ENCODE peak calls at places on chromosomes 6 and 20, in four cellular contexts. H, V, S and A are unnamed samples.
A peak's percentile ranks its signal among the peaks of the same experiment; 100 is the strongest.

GRCh38 chr6:16925461-16925860 is 164.2 kb upstream of the ATXN1 start:
- DNase-seq in V (no peak), H (no peak), S (no peak), A (no peak)

GRCh38 chr6:137237413-137238170 is 18.4 kb upstream of the IFNGR1 start:
- DNase-seq in H (no peak), S (peak; percentile 62), V (no peak), A (peak; percentile 53)

GRCh38 chr20:18272451-18272850 is 15.9 kb upstream of the ZNF133 start:
- DNase-seq in H (no peak), V (peak; percentile 42), S (no peak), A (no peak)

GRCh38 chr6:80638222-80639055 is 532.0 kb downstream of the BCKDHB start:
- DNase-seq in S (peak; percentile 87), H (no peak), V (no peak), A (peak; percentile 62)

GRCh38 chr6:166036321-166037105 is 131.1 kb downstream of the TBXT start:
- DNase-seq in S (no peak), V (no peak), H (no peak), A (no peak)

GRCh38 chr6:159979136-159979874 is 10.4 kb downstream of the IGF2R start:
- DNase-seq in V (no peak), S (no peak), H (no peak), A (peak; percentile 54)

GRCh38 chr6:3124667-3125066 is 6.2 kb downstream of the BPHL start:
- DNase-seq in S (no peak), V (no peak), H (no peak), A (no peak)

GRCh38 chr20:5586720-5587119 is 163.5 kb upstream of the SHLD1 start:
- DNase-seq in H (no peak), V (no peak), S (no peak), A (no peak)

GRCh38 chr20:55513966-55514365 is 491.4 kb downstream of the CBLN4 start:
- DNase-seq in S (no peak), V (no peak), H (no peak), A (no peak)

GRCh38 chr20:41131594-41132387 is 5.6 kb upstream of the PLCG1 start:
- DNase-seq in S (no peak), V (no peak), H (no peak), A (no peak)

GRCh38 chr6:112156694-112157093 is 69.3 kb downstream of the FAM229B start:
- DNase-seq in S (no peak), V (no peak), H (no peak), A (no peak)
- H3K27me3 ChIP-seq in S (peaks cover 14% of the 10 kb centered on the region), V (no peaks in the 10 kb centered on the region), H (no peaks in the 10 kb centered on the region), A (no peaks in the 10 kb centered on the region)

GRCh38 chr6:95095271-95095670 is 482.1 kb upstream of the MANEA start:
- DNase-seq in V (no peak), H (no peak), S (no peak), A (no peak)

GRCh38 chr6:95095855-95096254 is 481.5 kb upstream of the MANEA start:
- DNase-seq in V (no peak), H (no peak), S (no peak), A (no peak)

GRCh38 chr6:95093154-95093553 is 484.2 kb upstream of the MANEA start:
- DNase-seq in H (no peak), V (no peak), S (no peak), A (no peak)

GRCh38 chr6:95091823-95092436 is 485.4 kb upstream of the MANEA start:
- DNase-seq in H (peak; percentile 9), V (no peak), S (peak; percentile 65), A (no peak)

DNA sequence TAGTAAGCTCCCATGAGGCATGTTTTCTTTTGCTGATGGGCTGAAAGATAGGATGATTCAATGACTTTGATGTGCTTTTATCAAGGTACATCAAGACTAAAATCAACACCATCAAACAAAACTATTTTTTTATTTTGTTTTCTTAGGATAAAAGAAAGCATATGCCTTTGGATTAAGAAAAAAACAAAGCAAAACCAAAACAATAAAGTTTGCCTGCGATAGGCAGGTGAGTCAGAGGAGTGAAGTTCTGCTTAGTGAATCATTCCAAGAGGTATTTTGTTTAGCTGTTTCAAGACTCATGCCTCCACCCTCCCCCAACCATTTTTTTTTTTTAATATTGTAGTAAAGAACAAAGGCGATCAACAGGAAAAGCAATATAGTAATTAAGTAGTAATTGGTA is 482.6 kb upstream of the MANEA start:
- DNase-seq in V (no peak), H (no peak), S (peak; percentile 14), A (no peak)
- H3K4me3 ChIP-seq in V (no peak overlapping the region), H (no peak overlapping the region), S (no peak overlapping the region), A (peak overlapping the region; percentile 35)

DNA sequence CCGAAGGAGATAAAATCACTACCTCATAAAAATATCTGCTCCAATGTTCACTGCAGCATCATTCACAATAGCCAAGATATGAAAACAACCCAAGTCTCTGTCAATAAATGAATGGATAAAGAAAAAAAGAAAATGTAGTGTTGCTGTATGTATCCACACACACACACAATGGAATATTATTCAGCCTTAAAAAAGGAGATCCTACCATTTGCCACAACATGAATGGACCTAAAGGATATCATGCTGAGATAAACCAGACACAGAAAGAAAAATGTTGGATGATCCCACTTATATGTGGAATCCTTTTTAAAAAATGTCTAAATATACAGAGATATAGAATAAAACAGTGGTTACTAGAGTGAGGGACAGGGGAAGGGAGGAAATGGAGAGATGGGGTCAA is 192.2 kb upstream of the TAB2 start:
- DNase-seq in S (no peak), H (no peak), V (no peak), A (no peak)
- H3K9me3 ChIP-seq in S (no peaks in the 10 kb centered on the region), H (no peaks in the 10 kb centered on the region), V (no peaks in the 10 kb centered on the region), A (peaks cover 5% of the 10 kb centered on the region)

GRCh38 chr6:31587791-31588777 is 2.0 kb downstream of the LST1 start:
- DNase-seq in S (no peak), V (no peak), H (no peak), A (no peak)

GRCh38 chr6:31586596-31586995 is 519 bp downstream of the LST1 start:
- DNase-seq in S (no peak), H (no peak), V (no peak), A (no peak)

GRCh38 chr6:31582230-31582601 is at the start of gene LTB:
- DNase-seq in H (no peak), S (no peak), V (no peak), A (no peak)

GRCh38 chr6:31586013-31586412 is at the start of gene LST1:
- DNase-seq in S (no peak), H (no peak), V (no peak), A (no peak)

GRCh38 chr6:31585531-31585930 is 546 bp upstream of the LST1 start:
- DNase-seq in S (no peak), V (no peak), H (no peak), A (no peak)
- H3K27me3 ChIP-seq in S (no peaks in the 10 kb centered on the region), V (peaks cover 11% of the 10 kb centered on the region), H (no peaks in the 10 kb centered on the region), A (no peaks in the 10 kb centered on the region)

GRCh38 chr6:78910611-78911134 is 43.3 kb downstream of the IRAK1BP1 start:
- DNase-seq in H (peak; percentile 41), S (peak; percentile 29), V (no peak), A (peak; percentile 9)

GRCh38 chr6:78909391-78909790 is 42.0 kb downstream of the IRAK1BP1 start:
- DNase-seq in V (no peak), H (no peak), S (peak; percentile 8), A (no peak)

GRCh38 chr6:78908621-78909020 is 41.3 kb downstream of the IRAK1BP1 start:
- DNase-seq in V (no peak), S (no peak), H (no peak), A (no peak)

GRCh38 chr6:78916411-78916810 is 49.1 kb downstream of the IRAK1BP1 start:
- DNase-seq in V (no peak), S (no peak), H (no peak), A (no peak)

GRCh38 chr6:78911218-78911617 is 43.9 kb downstream of the IRAK1BP1 start:
- DNase-seq in H (no peak), V (no peak), S (no peak), A (no peak)
- H3K4me3 ChIP-seq in H (peak overlapping the region; percentile 41), V (no peak overlapping the region), S (no peak overlapping the region), A (no peak overlapping the region)

GRCh38 chr6:124007266-124007665 is 203.6 kb downstream of the NKAIN2 start:
- DNase-seq in S (no peak), H (no peak), V (no peak), A (no peak)

GRCh38 chr6:124008689-124009371 is 205.2 kb downstream of the NKAIN2 start:
- DNase-seq in V (no peak), S (no peak), H (no peak), A (no peak)

GRCh38 chr6:124009372-124009765 is 205.7 kb downstream of the NKAIN2 start:
- DNase-seq in V (no peak), S (no peak), H (no peak), A (no peak)

GRCh38 chr6:124010574-124010973 is 206.9 kb downstream of the NKAIN2 start:
- DNase-seq in V (no peak), H (no peak), S (no peak), A (no peak)

GRCh38 chr6:124007915-124008688 is 204.4 kb downstream of the NKAIN2 start:
- DNase-seq in S (no peak), H (no peak), V (no peak), A (no peak)
- H3K9me3 ChIP-seq in S (no peaks in the 10 kb centered on the region), H (no peaks in the 10 kb centered on the region), V (no peaks in the 10 kb centered on the region), A (no peaks in the 10 kb centered on the region)

GRCh38 chr6:85453490-85453889 is 3.6 kb downstream of the NT5E start:
- DNase-seq in V (no peak), H (no peak), S (no peak), A (no peak)
- H3K27me3 ChIP-seq in V (peaks cover 8% of the 10 kb centered on the region), H (peaks cover 11% of the 10 kb centered on the region), S (peaks cover 28% of the 10 kb centered on the region), A (no peaks in the 10 kb centered on the region)

GRCh38 chr20:25197173-25197869 is 1.8 kb downstream of the ENTPD6 start:
- DNase-seq in H (no peak), S (no peak), V (no peak), A (no peak)
- H3K4me3 ChIP-seq in H (no peak overlapping the region), S (peak overlapping the region; percentile 86), V (no peak overlapping the region), A (no peak overlapping the region)

GRCh38 chr6:39999006-39999867 is 65.0 kb upstream of the MOCS1 start:
- DNase-seq in H (no peak), S (no peak), V (no peak), A (no peak)
- H3K9me3 ChIP-seq in H (peaks cover 4% of the 10 kb centered on the region), S (no peaks in the 10 kb centered on the region), V (no peaks in the 10 kb centered on the region), A (no peaks in the 10 kb centered on the region)